ENCODE peak calls at places on chromosomes 6 and 20, in eight cellular contexts. One of them, this sample, is unnamed.

GRCh38 chr20:54774423-54774822 is 299.0 kb downstream of the DOK5 start:
- DNase-seq in activated CD4-positive, alpha-beta T cell treated with anti-CD3 and anti-CD28 coated beads for 24 hours: no peak
- DNase-seq in OCI-LY7: no peak
- DNase-seq in Right ventricle myocardium superior: no peak
- DNase-seq in HTR-8/SVneo: no peak
- DNase-seq in activated naive CD4-positive, alpha-beta T cell treated with anti-CD3 and anti-CD28 coated beads, Interleukin-2, amount 50 U/mL, for 16 hours: no peak
- DNase-seq in cardiac septum: no peak
- DNase-seq in CD4-positive, alpha-beta T cell: no peak
- DNase-seq in this sample: no peak

GRCh38 chr20:63037669-63038268 is 31.0 kb upstream of the BHLHE23 start:
- DNase-seq in cardiac septum: no peak
- DNase-seq in activated CD4-positive, alpha-beta T cell treated with anti-CD3 and anti-CD28 coated beads for 24 hours: no peak
- DNase-seq in Right ventricle myocardium superior: peak; percentile 12
- DNase-seq in HTR-8/SVneo: no peak
- DNase-seq in activated naive CD4-positive, alpha-beta T cell treated with anti-CD3 and anti-CD28 coated beads, Interleukin-2, amount 50 U/mL, for 16 hours: no peak
- DNase-seq in OCI-LY7: no peak
- DNase-seq in CD4-positive, alpha-beta T cell: no peak
- DNase-seq in this sample: no peak

GRCh38 chr20:11051146-11051545 is 377.3 kb upstream of the JAG1 start:
- DNase-seq in cardiac septum: no peak
- DNase-seq in OCI-LY7: no peak
- DNase-seq in CD4-positive, alpha-beta T cell: no peak
- DNase-seq in Right ventricle myocardium superior: no peak
- DNase-seq in HTR-8/SVneo: no peak
- DNase-seq in activated CD4-positive, alpha-beta T cell treated with anti-CD3 and anti-CD28 coated beads for 24 hours: no peak
- DNase-seq in activated naive CD4-positive, alpha-beta T cell treated with anti-CD3 and anti-CD28 coated beads, Interleukin-2, amount 50 U/mL, for 16 hours: no peak
- DNase-seq in this sample: no peak

GRCh38 chr20:48772183-48772976 is 55.4 kb downstream of the PREX1 start:
- DNase-seq in HTR-8/SVneo: no peak
- DNase-seq in CD4-positive, alpha-beta T cell: no peak
- DNase-seq in activated CD4-positive, alpha-beta T cell treated with anti-CD3 and anti-CD28 coated beads for 24 hours: no peak
- DNase-seq in Right ventricle myocardium superior: peak; percentile 81
- DNase-seq in OCI-LY7: peak; percentile 41
- DNase-seq in cardiac septum: peak; percentile 93
- DNase-seq in activated naive CD4-positive, alpha-beta T cell treated with anti-CD3 and anti-CD28 coated beads, Interleukin-2, amount 50 U/mL, for 16 hours: no peak
- DNase-seq in this sample: no peak

GRCh38 chr6:134117409-134117808 is 65.0 kb upstream of the SLC2A12 start:
- DNase-seq in activated naive CD4-positive, alpha-beta T cell treated with anti-CD3 and anti-CD28 coated beads, Interleukin-2, amount 50 U/mL, for 16 hours: no peak
- DNase-seq in cardiac septum: no peak
- DNase-seq in OCI-LY7: no peak
- DNase-seq in Right ventricle myocardium superior: no peak
- DNase-seq in HTR-8/SVneo: no peak
- DNase-seq in activated CD4-positive, alpha-beta T cell treated with anti-CD3 and anti-CD28 coated beads for 24 hours: no peak
- DNase-seq in CD4-positive, alpha-beta T cell: no peak
- DNase-seq in this sample: no peak

GRCh38 chr6:31834367-31834703 is 6.8 kb downstream of the HSPA1B start:
- DNase-seq in cardiac septum: peak; percentile 93
- DNase-seq in Right ventricle myocardium superior: peak; percentile 93
- DNase-seq in CD4-positive, alpha-beta T cell: no peak
- DNase-seq in activated CD4-positive, alpha-beta T cell treated with anti-CD3 and anti-CD28 coated beads for 24 hours: peak; percentile 49
- DNase-seq in OCI-LY7: peak; percentile 91
- DNase-seq in activated naive CD4-positive, alpha-beta T cell treated with anti-CD3 and anti-CD28 coated beads, Interleukin-2, amount 50 U/mL, for 16 hours: no peak
- DNase-seq in HTR-8/SVneo: peak; percentile 91
- DNase-seq in this sample: peak; percentile 93

GRCh38 chr20:57711311-57711712 is 1.5 kb upstream of the PMEPA1 start:
- DNase-seq in OCI-LY7: no peak
- DNase-seq in HTR-8/SVneo: no peak
- DNase-seq in cardiac septum: no peak
- DNase-seq in Right ventricle myocardium superior: no peak
- DNase-seq in activated CD4-positive, alpha-beta T cell treated with anti-CD3 and anti-CD28 coated beads for 24 hours: no peak
- DNase-seq in CD4-positive, alpha-beta T cell: no peak
- DNase-seq in activated naive CD4-positive, alpha-beta T cell treated with anti-CD3 and anti-CD28 coated beads, Interleukin-2, amount 50 U/mL, for 16 hours: no peak
- DNase-seq in this sample: no peak

GRCh38 chr6:69987550-69987949 is 121.2 kb downstream of the COL19A1 start:
- DNase-seq in CD4-positive, alpha-beta T cell: no peak
- DNase-seq in Right ventricle myocardium superior: no peak
- DNase-seq in HTR-8/SVneo: no peak
- DNase-seq in OCI-LY7: no peak
- DNase-seq in activated CD4-positive, alpha-beta T cell treated with anti-CD3 and anti-CD28 coated beads for 24 hours: no peak
- DNase-seq in cardiac septum: no peak
- DNase-seq in activated naive CD4-positive, alpha-beta T cell treated with anti-CD3 and anti-CD28 coated beads, Interleukin-2, amount 50 U/mL, for 16 hours: no peak
- DNase-seq in this sample: no peak

GRCh38 chr20:16397053-16397452 is 176.2 kb downstream of the KIF16B start:
- DNase-seq in activated naive CD4-positive, alpha-beta T cell treated with anti-CD3 and anti-CD28 coated beads, Interleukin-2, amount 50 U/mL, for 16 hours: no peak
- DNase-seq in HTR-8/SVneo: no peak
- DNase-seq in CD4-positive, alpha-beta T cell: no peak
- DNase-seq in cardiac septum: peak; percentile 77
- DNase-seq in Right ventricle myocardium superior: peak; percentile 78
- DNase-seq in OCI-LY7: no peak
- DNase-seq in activated CD4-positive, alpha-beta T cell treated with anti-CD3 and anti-CD28 coated beads for 24 hours: no peak
- DNase-seq in this sample: no peak

GRCh38 chr20:10131612-10132345 is 86.9 kb upstream of the SNAP25 start:
- DNase-seq in cardiac septum: peak; percentile 86
- DNase-seq in CD4-positive, alpha-beta T cell: no peak
- DNase-seq in OCI-LY7: no peak
- DNase-seq in HTR-8/SVneo: no peak
- DNase-seq in activated naive CD4-positive, alpha-beta T cell treated with anti-CD3 and anti-CD28 coated beads, Interleukin-2, amount 50 U/mL, for 16 hours: no peak
- DNase-seq in Right ventricle myocardium superior: peak; percentile 81
- DNase-seq in activated CD4-positive, alpha-beta T cell treated with anti-CD3 and anti-CD28 coated beads for 24 hours: no peak
- DNase-seq in this sample: peak; percentile 91

GRCh38 chr6:134539865-134540323 is 222.0 kb upstream of the SGK1 start:
- DNase-seq in OCI-LY7: no peak
- DNase-seq in HTR-8/SVneo: peak; percentile 31
- DNase-seq in activated naive CD4-positive, alpha-beta T cell treated with anti-CD3 and anti-CD28 coated beads, Interleukin-2, amount 50 U/mL, for 16 hours: no peak
- DNase-seq in Right ventricle myocardium superior: no peak
- DNase-seq in cardiac septum: peak; percentile 76
- DNase-seq in activated CD4-positive, alpha-beta T cell treated with anti-CD3 and anti-CD28 coated beads for 24 hours: no peak
- DNase-seq in CD4-positive, alpha-beta T cell: no peak
- DNase-seq in this sample: no peak

GRCh38 chr20:13105864-13106457 is 97.2 kb downstream of the SPTLC3 start:
- DNase-seq in activated naive CD4-positive, alpha-beta T cell treated with anti-CD3 and anti-CD28 coated beads, Interleukin-2, amount 50 U/mL, for 16 hours: no peak
- DNase-seq in cardiac septum: no peak
- DNase-seq in CD4-positive, alpha-beta T cell: no peak
- DNase-seq in HTR-8/SVneo: peak; percentile 10
- DNase-seq in Right ventricle myocardium superior: no peak
- DNase-seq in OCI-LY7: peak; percentile 41
- DNase-seq in activated CD4-positive, alpha-beta T cell treated with anti-CD3 and anti-CD28 coated beads for 24 hours: no peak
- DNase-seq in this sample: no peak

GRCh38 chr6:17311595-17312311 is 30.6 kb downstream of the RBM24 start:
- DNase-seq in activated CD4-positive, alpha-beta T cell treated with anti-CD3 and anti-CD28 coated beads for 24 hours: no peak
- DNase-seq in CD4-positive, alpha-beta T cell: no peak
- DNase-seq in OCI-LY7: no peak
- DNase-seq in cardiac septum: no peak
- DNase-seq in HTR-8/SVneo: no peak
- DNase-seq in Right ventricle myocardium superior: no peak
- DNase-seq in activated naive CD4-positive, alpha-beta T cell treated with anti-CD3 and anti-CD28 coated beads, Interleukin-2, amount 50 U/mL, for 16 hours: no peak
- DNase-seq in this sample: no peak

GRCh38 chr6:111669326-111669725 is 63.6 kb upstream of the TRAF3IP2 start:
- DNase-seq in HTR-8/SVneo: no peak
- DNase-seq in Right ventricle myocardium superior: no peak
- DNase-seq in activated CD4-positive, alpha-beta T cell treated with anti-CD3 and anti-CD28 coated beads for 24 hours: no peak
- DNase-seq in activated naive CD4-positive, alpha-beta T cell treated with anti-CD3 and anti-CD28 coated beads, Interleukin-2, amount 50 U/mL, for 16 hours: no peak
- DNase-seq in CD4-positive, alpha-beta T cell: no peak
- DNase-seq in cardiac septum: no peak
- DNase-seq in OCI-LY7: no peak
- DNase-seq in this sample: no peak

This sample was measured in NCI-H510A.